ENCODE peak calls at places on chromosomes 12 and 14, in nine cellular contexts. One of them, this sample, is unnamed.

GRCh38 chr12:6752931-6753771 is at the start of gene MLF2:
- DNase-seq in HCT116: peak; percentile 97
- DNase-seq in CD8-positive, alpha-beta T cell: peak; percentile 93
- DNase-seq in sigmoid colon: peak; percentile 100
- DNase-seq in right atrium auricular region: peak; percentile 99
- DNase-seq in mammary epithelial cell: peak; percentile 98
- DNase-seq in A549: peak; percentile 99
- DNase-seq in cardiac muscle cell: peak; percentile 96
- DNase-seq in CD8-positive, alpha-beta memory T cell: peak; percentile 96
- DNase-seq in this sample: peak; percentile 99

GRCh38 chr12:80567391-80567790 is 123.4 kb downstream of the PTPRQ start:
- DNase-seq in HCT116: no peak
- DNase-seq in CD8-positive, alpha-beta T cell: no peak
- DNase-seq in sigmoid colon: no peak
- DNase-seq in right atrium auricular region: no peak
- DNase-seq in mammary epithelial cell: peak; percentile 61
- DNase-seq in A549: no peak
- DNase-seq in cardiac muscle cell: no peak
- DNase-seq in CD8-positive, alpha-beta memory T cell: no peak
- DNase-seq in this sample: no peak

GRCh38 chr14:91154851-91155625 is 41.2 kb downstream of the DGLUCY start:
- DNase-seq in HCT116: peak; percentile 29
- DNase-seq in CD8-positive, alpha-beta T cell: no peak
- DNase-seq in sigmoid colon: peak; percentile 92
- DNase-seq in right atrium auricular region: no peak
- DNase-seq in mammary epithelial cell: peak; percentile 62
- DNase-seq in A549: peak; percentile 30
- DNase-seq in cardiac muscle cell: peak; percentile 53
- DNase-seq in CD8-positive, alpha-beta memory T cell: no peak
- DNase-seq in this sample: no peak

GRCh38 chr12:131218291-131219172 is 264.8 kb downstream of the ADGRD1 start:
- DNase-seq in HCT116: no peak
- DNase-seq in CD8-positive, alpha-beta T cell: no peak
- DNase-seq in sigmoid colon: no peak
- DNase-seq in right atrium auricular region: no peak
- DNase-seq in mammary epithelial cell: no peak
- DNase-seq in A549: peak; percentile 46
- DNase-seq in cardiac muscle cell: peak; percentile 36
- DNase-seq in CD8-positive, alpha-beta memory T cell: no peak
- DNase-seq in this sample: no peak

GRCh38 chr14:64191756-64192155 is 102.4 kb downstream of the ESR2 start:
- DNase-seq in HCT116: no peak
- DNase-seq in CD8-positive, alpha-beta T cell: no peak
- DNase-seq in sigmoid colon: no peak
- DNase-seq in right atrium auricular region: no peak
- DNase-seq in mammary epithelial cell: peak; percentile 71
- DNase-seq in A549: peak; percentile 70
- DNase-seq in cardiac muscle cell: no peak
- DNase-seq in CD8-positive, alpha-beta memory T cell: no peak
- DNase-seq in this sample: no peak

GRCh38 chr12:32583535-32583934 is 95.6 kb upstream of the DNM1L start:
- DNase-seq in HCT116: no peak
- DNase-seq in CD8-positive, alpha-beta T cell: no peak
- DNase-seq in sigmoid colon: no peak
- DNase-seq in right atrium auricular region: no peak
- DNase-seq in mammary epithelial cell: peak; percentile 26
- DNase-seq in A549: no peak
- DNase-seq in cardiac muscle cell: no peak
- DNase-seq in CD8-positive, alpha-beta memory T cell: no peak
- DNase-seq in this sample: no peak

GRCh38 chr12:25472453-25472852 is 80.6 kb downstream of the LMNTD1 start:
- DNase-seq in HCT116: no peak
- DNase-seq in CD8-positive, alpha-beta T cell: no peak
- DNase-seq in sigmoid colon: no peak
- DNase-seq in right atrium auricular region: no peak
- DNase-seq in mammary epithelial cell: no peak
- DNase-seq in A549: no peak
- DNase-seq in cardiac muscle cell: no peak
- DNase-seq in CD8-positive, alpha-beta memory T cell: no peak
- DNase-seq in this sample: no peak

GRCh38 chr12:9925746-9926393 is 6.3 kb downstream of the CLEC2A start:
- DNase-seq in HCT116: peak; percentile 24
- DNase-seq in CD8-positive, alpha-beta T cell: no peak
- DNase-seq in sigmoid colon: no peak
- DNase-seq in right atrium auricular region: no peak
- DNase-seq in mammary epithelial cell: peak; percentile 21
- DNase-seq in A549: peak; percentile 50
- DNase-seq in cardiac muscle cell: peak; percentile 30
- DNase-seq in CD8-positive, alpha-beta memory T cell: peak; percentile 53
- DNase-seq in this sample: no peak

GRCh38 chr14:93937519-93937918 is 10.4 kb downstream of the FAM181A start:
- DNase-seq in HCT116: no peak
- DNase-seq in CD8-positive, alpha-beta T cell: no peak
- DNase-seq in sigmoid colon: no peak
- DNase-seq in right atrium auricular region: no peak
- DNase-seq in mammary epithelial cell: peak; percentile 99
- DNase-seq in A549: no peak
- DNase-seq in cardiac muscle cell: no peak
- DNase-seq in CD8-positive, alpha-beta memory T cell: no peak
- DNase-seq in this sample: no peak

GRCh38 chr14:93939304-93940229 is 12.4 kb downstream of the FAM181A start:
- DNase-seq in HCT116: peak; percentile 56
- DNase-seq in CD8-positive, alpha-beta T cell: peak; percentile 85
- DNase-seq in sigmoid colon: peak; percentile 91
- DNase-seq in right atrium auricular region: peak; percentile 77
- DNase-seq in mammary epithelial cell: peak; percentile 71
- DNase-seq in A549: peak; percentile 81
- DNase-seq in cardiac muscle cell: peak; percentile 83
- DNase-seq in CD8-positive, alpha-beta memory T cell: peak; percentile 83
- DNase-seq in this sample: peak; percentile 83

GRCh38 chr14:93936926-93937325 is 9.8 kb downstream of the FAM181A start:
- DNase-seq in HCT116: no peak
- DNase-seq in CD8-positive, alpha-beta T cell: no peak
- DNase-seq in sigmoid colon: no peak
- DNase-seq in right atrium auricular region: no peak
- DNase-seq in mammary epithelial cell: no peak
- DNase-seq in A549: no peak
- DNase-seq in cardiac muscle cell: no peak
- DNase-seq in CD8-positive, alpha-beta memory T cell: no peak
- DNase-seq in this sample: no peak

GRCh38 chr14:93940437-93940836 is 13.3 kb downstream of the FAM181A start:
- DNase-seq in HCT116: no peak
- DNase-seq in CD8-positive, alpha-beta T cell: no peak
- DNase-seq in sigmoid colon: no peak
- DNase-seq in right atrium auricular region: no peak
- DNase-seq in mammary epithelial cell: no peak
- DNase-seq in A549: no peak
- DNase-seq in cardiac muscle cell: no peak
- DNase-seq in CD8-positive, alpha-beta memory T cell: no peak
- DNase-seq in this sample: no peak

DNA sequence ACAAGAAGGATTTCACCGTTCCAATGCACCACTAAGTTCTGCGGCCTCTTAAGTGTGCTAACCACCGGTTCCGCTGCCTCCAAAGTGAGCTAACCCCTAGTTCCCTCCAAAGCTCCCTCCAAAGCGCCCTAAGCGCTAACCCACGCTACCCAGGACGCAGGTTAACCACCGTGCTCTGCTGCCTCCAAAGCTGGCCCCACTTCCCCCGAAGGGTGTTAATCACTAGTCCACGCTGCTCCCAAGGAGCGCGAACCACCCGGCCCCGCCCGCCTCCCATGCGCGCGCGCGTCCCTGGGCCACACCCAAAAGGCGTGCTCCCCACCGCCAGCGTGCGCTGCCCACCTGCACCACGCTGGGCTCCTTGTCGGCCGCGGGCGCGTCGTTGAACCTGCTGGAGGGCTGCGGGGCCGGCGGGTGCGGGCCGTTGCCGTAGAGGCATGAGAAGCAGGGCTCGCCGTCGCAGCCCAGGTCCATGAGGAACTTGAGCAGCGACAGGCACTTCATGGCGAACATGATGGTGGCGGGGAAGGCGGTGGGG is 11.7 kb downstream of the FAM181A start:
- DNase-seq in HCT116: no peak
- DNase-seq in CD8-positive, alpha-beta T cell: no peak
- DNase-seq in sigmoid colon: no peak
- DNase-seq in right atrium auricular region: no peak
- DNase-seq in mammary epithelial cell: no peak
- DNase-seq in A549: no peak
- DNase-seq in cardiac muscle cell: no peak
- DNase-seq in CD8-positive, alpha-beta memory T cell: no peak
- DNase-seq in this sample: no peak
- H3K4me3 ChIP-seq in HCT116: no peak overlapping the region
- H3K4me3 ChIP-seq in CD8-positive, alpha-beta T cell: peak overlapping the region; percentile 33
- H3K4me3 ChIP-seq in sigmoid colon: no peak overlapping the region
- H3K4me3 ChIP-seq in right atrium auricular region: no peak overlapping the region
- H3K4me3 ChIP-seq in mammary epithelial cell: no peak overlapping the region
- H3K4me3 ChIP-seq in A549: peak overlapping the region; percentile 40
- H3K4me3 ChIP-seq in cardiac muscle cell: no peak overlapping the region
- H3K4me3 ChIP-seq in CD8-positive, alpha-beta memory T cell: no peak overlapping the region
- H3K4me3 ChIP-seq in this sample: no peak overlapping the region

GRCh38 chr12:678747-679712 is 15.8 kb upstream of the NINJ2 start:
- DNase-seq in HCT116: no peak
- DNase-seq in CD8-positive, alpha-beta T cell: no peak
- DNase-seq in sigmoid colon: no peak
- DNase-seq in right atrium auricular region: no peak
- DNase-seq in mammary epithelial cell: no peak
- DNase-seq in A549: no peak
- DNase-seq in cardiac muscle cell: no peak
- DNase-seq in CD8-positive, alpha-beta memory T cell: no peak
- DNase-seq in this sample: no peak

GRCh38 chr12:675562-675961 is 12.3 kb upstream of the NINJ2 start:
- DNase-seq in HCT116: no peak
- DNase-seq in CD8-positive, alpha-beta T cell: no peak
- DNase-seq in sigmoid colon: no peak
- DNase-seq in right atrium auricular region: no peak
- DNase-seq in mammary epithelial cell: no peak
- DNase-seq in A549: no peak
- DNase-seq in cardiac muscle cell: no peak
- DNase-seq in CD8-positive, alpha-beta memory T cell: no peak
- DNase-seq in this sample: no peak

GRCh38 chr12:673849-674248 is 10.6 kb upstream of the NINJ2 start:
- DNase-seq in HCT116: no peak
- DNase-seq in CD8-positive, alpha-beta T cell: no peak
- DNase-seq in sigmoid colon: no peak
- DNase-seq in right atrium auricular region: no peak
- DNase-seq in mammary epithelial cell: no peak
- DNase-seq in A549: no peak
- DNase-seq in cardiac muscle cell: no peak
- DNase-seq in CD8-positive, alpha-beta memory T cell: no peak
- DNase-seq in this sample: no peak

DNA sequence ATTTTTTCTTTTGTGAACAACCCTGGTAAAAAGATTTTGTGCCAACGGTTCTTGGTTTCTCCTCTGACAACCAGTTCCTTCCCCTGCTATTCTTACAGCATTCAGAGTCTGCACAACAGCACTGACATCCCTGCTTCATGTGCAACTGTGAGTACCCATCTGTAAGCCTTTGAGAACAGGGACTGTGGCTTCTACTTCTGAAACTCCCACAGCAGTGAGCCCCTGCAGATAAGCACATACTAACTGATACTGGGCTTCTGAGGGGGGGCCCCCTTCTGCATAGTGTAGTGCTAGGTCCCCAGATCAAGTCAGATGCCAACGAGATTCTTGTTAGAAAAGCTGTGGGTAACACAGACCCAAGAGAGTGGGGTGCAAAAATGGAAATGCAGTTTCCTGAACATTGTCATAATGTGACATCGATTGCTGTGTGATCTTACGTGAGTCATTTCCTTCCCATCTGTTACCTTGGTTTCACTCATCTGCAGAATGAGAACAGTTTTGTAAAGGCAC is 11.1 kb upstream of the NINJ2 start:
- DNase-seq in HCT116: no peak
- DNase-seq in CD8-positive, alpha-beta T cell: peak; percentile 36
- DNase-seq in sigmoid colon: no peak
- DNase-seq in right atrium auricular region: no peak
- DNase-seq in mammary epithelial cell: no peak
- DNase-seq in A549: no peak
- DNase-seq in cardiac muscle cell: no peak
- DNase-seq in CD8-positive, alpha-beta memory T cell: peak; percentile 72
- DNase-seq in this sample: no peak
- H3K4me3 ChIP-seq in HCT116: no peak overlapping the region
- H3K4me3 ChIP-seq in CD8-positive, alpha-beta T cell: no peak overlapping the region
- H3K4me3 ChIP-seq in sigmoid colon: no peak overlapping the region
- H3K4me3 ChIP-seq in right atrium auricular region: no peak overlapping the region
- H3K4me3 ChIP-seq in mammary epithelial cell: no peak overlapping the region
- H3K4me3 ChIP-seq in A549: no peak overlapping the region
- H3K4me3 ChIP-seq in cardiac muscle cell: no peak overlapping the region
- H3K4me3 ChIP-seq in CD8-positive, alpha-beta memory T cell: peak overlapping the region; percentile 43
- H3K4me3 ChIP-seq in this sample: no peak overlapping the region

GRCh38 chr14:68957688-68958248 is 21.3 kb downstream of the ACTN1 start:
- DNase-seq in HCT116: no peak
- DNase-seq in CD8-positive, alpha-beta T cell: no peak
- DNase-seq in sigmoid colon: no peak
- DNase-seq in right atrium auricular region: no peak
- DNase-seq in mammary epithelial cell: no peak
- DNase-seq in A549: no peak
- DNase-seq in cardiac muscle cell: no peak
- DNase-seq in CD8-positive, alpha-beta memory T cell: no peak
- DNase-seq in this sample: no peak
- H3K4me3 ChIP-seq in HCT116: no peak overlapping the region
- H3K4me3 ChIP-seq in CD8-positive, alpha-beta T cell: peak overlapping the region; percentile 9
- H3K4me3 ChIP-seq in sigmoid colon: no peak overlapping the region
- H3K4me3 ChIP-seq in right atrium auricular region: no peak overlapping the region
- H3K4me3 ChIP-seq in mammary epithelial cell: no peak overlapping the region
- H3K4me3 ChIP-seq in A549: no peak overlapping the region
- H3K4me3 ChIP-seq in cardiac muscle cell: no peak overlapping the region
- H3K4me3 ChIP-seq in CD8-positive, alpha-beta memory T cell: no peak overlapping the region
- H3K4me3 ChIP-seq in this sample: peak overlapping the region; percentile 24

GRCh38 chr12:100795193-100796179 is 910 bp downstream of the ANO4 start:
- DNase-seq in HCT116: no peak
- DNase-seq in CD8-positive, alpha-beta T cell: no peak
- DNase-seq in sigmoid colon: no peak
- DNase-seq in right atrium auricular region: no peak
- DNase-seq in mammary epithelial cell: no peak
- DNase-seq in A549: no peak
- DNase-seq in cardiac muscle cell: no peak
- DNase-seq in CD8-positive, alpha-beta memory T cell: no peak
- DNase-seq in this sample: no peak

GRCh38 chr12:100797246-100797645 is 2.7 kb downstream of the ANO4 start:
- DNase-seq in HCT116: no peak
- DNase-seq in CD8-positive, alpha-beta T cell: no peak
- DNase-seq in sigmoid colon: no peak
- DNase-seq in right atrium auricular region: no peak
- DNase-seq in mammary epithelial cell: no peak
- DNase-seq in A549: no peak
- DNase-seq in cardiac muscle cell: no peak
- DNase-seq in CD8-positive, alpha-beta memory T cell: no peak
- DNase-seq in this sample: no peak

GRCh38 chr12:100793182-100793581 is 1.4 kb upstream of the ANO4 start:
- DNase-seq in HCT116: peak; percentile 43
- DNase-seq in CD8-positive, alpha-beta T cell: no peak
- DNase-seq in sigmoid colon: no peak
- DNase-seq in right atrium auricular region: no peak
- DNase-seq in mammary epithelial cell: peak; percentile 63
- DNase-seq in A549: no peak
- DNase-seq in cardiac muscle cell: no peak
- DNase-seq in CD8-positive, alpha-beta memory T cell: no peak
- DNase-seq in this sample: no peak

GRCh38 chr12:100796616-100797015 is 2.0 kb downstream of the ANO4 start:
- DNase-seq in HCT116: no peak
- DNase-seq in CD8-positive, alpha-beta T cell: no peak
- DNase-seq in sigmoid colon: no peak
- DNase-seq in right atrium auricular region: no peak
- DNase-seq in mammary epithelial cell: no peak
- DNase-seq in A549: no peak
- DNase-seq in cardiac muscle cell: no peak
- DNase-seq in CD8-positive, alpha-beta memory T cell: no peak
- DNase-seq in this sample: no peak

DNA sequence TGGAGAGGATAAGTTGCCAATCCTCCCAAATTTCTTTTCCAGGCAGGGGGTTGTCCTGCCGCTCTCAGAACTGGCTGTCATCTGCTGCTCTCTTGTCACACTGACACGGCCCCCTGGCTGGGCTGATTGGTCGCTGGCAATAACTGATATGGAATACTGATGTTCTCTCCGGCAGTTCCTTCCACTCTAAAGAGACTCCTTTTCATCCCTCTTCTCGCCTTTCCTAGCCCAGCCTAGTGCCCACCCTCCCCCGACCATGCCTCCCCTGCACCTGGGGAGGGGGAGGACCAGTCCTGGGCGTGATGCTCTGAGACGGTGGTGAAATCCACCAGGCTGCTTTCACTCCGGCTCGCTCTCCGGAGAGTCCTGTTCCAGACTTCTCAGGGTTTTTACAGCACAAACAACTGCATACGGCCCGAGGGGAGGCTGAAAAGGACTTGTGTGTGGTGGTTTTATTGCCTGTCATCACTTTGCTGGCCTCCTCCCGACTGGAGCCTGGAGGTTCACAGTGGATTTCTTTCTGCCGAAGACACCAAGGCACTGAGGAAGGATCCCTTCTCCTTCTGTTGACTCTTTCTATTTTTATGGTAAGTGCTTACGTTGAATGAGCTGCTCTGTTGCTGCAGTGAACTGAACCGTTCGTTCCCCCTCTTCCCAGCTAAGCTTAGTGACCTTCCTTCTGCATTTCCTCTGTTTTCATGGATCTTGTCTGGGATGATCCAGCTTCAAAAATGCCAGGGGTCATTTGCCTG is at the start of gene ANO4:
- DNase-seq in HCT116: no peak
- DNase-seq in CD8-positive, alpha-beta T cell: no peak
- DNase-seq in sigmoid colon: no peak
- DNase-seq in right atrium auricular region: no peak
- DNase-seq in mammary epithelial cell: peak; percentile 14
- DNase-seq in A549: no peak
- DNase-seq in cardiac muscle cell: peak; percentile 24
- DNase-seq in CD8-positive, alpha-beta memory T cell: no peak
- DNase-seq in this sample: no peak
- H3K4me3 ChIP-seq in HCT116: no peak within 1 kb of the TSS
- H3K4me3 ChIP-seq in CD8-positive, alpha-beta T cell: no peak within 1 kb of the TSS
- H3K4me3 ChIP-seq in sigmoid colon: peak within 1 kb of the TSS; percentile 35
- H3K4me3 ChIP-seq in right atrium auricular region: no peak within 1 kb of the TSS
- H3K4me3 ChIP-seq in mammary epithelial cell: no peak within 1 kb of the TSS
- H3K4me3 ChIP-seq in A549: no peak within 1 kb of the TSS
- H3K4me3 ChIP-seq in cardiac muscle cell: no peak within 1 kb of the TSS
- H3K4me3 ChIP-seq in CD8-positive, alpha-beta memory T cell: no peak within 1 kb of the TSS
- H3K4me3 ChIP-seq in this sample: peak within 1 kb of the TSS; percentile 55

This sample was measured in coronary artery.